ENCODE peak calls at places on chromosomes 12 and 14, in seven cellular contexts. W is kidney epithelial cell, F is pancreas, S is endodermal cell, G is body of pancreas, Z is Caco-2, A is gastrocnemius medialis. M is an unnamed sample.

GRCh38 chr14:91519239-91520036 is 9.3 kb upstream of the PPP4R3A start:
- DNase-seq in F (no peak), W (no peak), Z (no peak), G (no peak), A (no peak), S (no peak), M (no peak)

GRCh38 chr12:30754383-30754749 is 385 bp downstream of the CAPRIN2 start:
- DNase-seq in G (no peak), F (no peak), S (no peak), W (no peak), A (peak; percentile 8), Z (no peak), M (no peak)

GRCh38 chr12:107783406-107784376 is 9.2 kb downstream of the ASCL4 start:
- DNase-seq in A (no peak), W (no peak), G (no peak), S (no peak), Z (no peak), F (no peak), M (no peak)

GRCh38 chr12:66915312-66915904 is 236.5 kb upstream of the GRIP1 start:
- DNase-seq in W (no peak), Z (no peak), A (no peak), G (no peak), S (no peak), F (no peak), M (no peak)

GRCh38 chr12:25184132-25184531 is 10.8 kb downstream of the DNAI7 start:
- DNase-seq in A (no peak), Z (no peak), F (no peak), G (no peak), S (no peak), W (no peak), M (no peak)

GRCh38 chr12:75933136-75933535 is 98.4 kb downstream of the PHLDA1 start:
- DNase-seq in W (peak; percentile 82), Z (no peak), S (no peak), F (no peak), G (no peak), A (no peak), M (no peak)

GRCh38 chr12:95168746-95169145 is 48.5 kb downstream of the FGD6 start:
- DNase-seq in G (no peak), S (no peak), W (no peak), F (no peak), A (no peak), Z (no peak), M (no peak)

GRCh38 chr14:55103005-55103640 is 25.9 kb upstream of the LGALS3 start:
- DNase-seq in W (peak; percentile 89), Z (peak; percentile 96), F (peak; percentile 38), S (peak; percentile 93), G (peak; percentile 82), A (peak; percentile 67), M (peak; percentile 39)

GRCh38 chr12:25126086-25126485 is 68.9 kb downstream of the DNAI7 start:
- DNase-seq in Z (peak; percentile 34), F (no peak), S (no peak), W (no peak), A (no peak), G (no peak), M (no peak)

GRCh38 chr14:28321475-28322244 is 444.9 kb upstream of the FOXG1 start:
- DNase-seq in Z (peak; percentile 10), W (no peak), G (no peak), A (no peak), S (no peak), F (no peak), M (no peak)

GRCh38 chr12:2934371-2934770 is 24.8 kb upstream of the TEAD4 start:
- DNase-seq in S (no peak), Z (no peak), G (no peak), F (no peak), A (no peak), W (no peak), M (no peak)
- H3K36me3 ChIP-seq in S (peaks cover 71% of the 10 kb centered on the region), Z (peaks cover 2% of the 10 kb centered on the region), G (no peaks in the 10 kb centered on the region), F (peaks cover 8% of the 10 kb centered on the region), A (peaks cover 3% of the 10 kb centered on the region), W (peaks cover 1% of the 10 kb centered on the region), M (peaks cover 76% of the 10 kb centered on the region)

GRCh38 chr12:121344506-121344905 is 7.7 kb downstream of the ANAPC5 start:
- DNase-seq in A (no peak), Z (no peak), W (no peak), S (no peak), G (no peak), F (no peak), M (no peak)

GRCh38 chr12:121346747-121347146 is 5.5 kb downstream of the ANAPC5 start:
- DNase-seq in G (no peak), Z (no peak), S (no peak), W (no peak), F (no peak), A (no peak), M (no peak)

GRCh38 chr12:121345151-121345810 is 6.9 kb downstream of the ANAPC5 start:
- DNase-seq in G (no peak), F (no peak), A (no peak), W (no peak), S (no peak), Z (no peak), M (no peak)
- H3K36me3 ChIP-seq in G (no peaks in the 10 kb centered on the region), F (no peaks in the 10 kb centered on the region), A (no peaks in the 10 kb centered on the region), W (peaks cover 1% of the 10 kb centered on the region), S (peaks cover 70% of the 10 kb centered on the region), Z (no peaks in the 10 kb centered on the region), M (peaks cover 81% of the 10 kb centered on the region)

DNA sequence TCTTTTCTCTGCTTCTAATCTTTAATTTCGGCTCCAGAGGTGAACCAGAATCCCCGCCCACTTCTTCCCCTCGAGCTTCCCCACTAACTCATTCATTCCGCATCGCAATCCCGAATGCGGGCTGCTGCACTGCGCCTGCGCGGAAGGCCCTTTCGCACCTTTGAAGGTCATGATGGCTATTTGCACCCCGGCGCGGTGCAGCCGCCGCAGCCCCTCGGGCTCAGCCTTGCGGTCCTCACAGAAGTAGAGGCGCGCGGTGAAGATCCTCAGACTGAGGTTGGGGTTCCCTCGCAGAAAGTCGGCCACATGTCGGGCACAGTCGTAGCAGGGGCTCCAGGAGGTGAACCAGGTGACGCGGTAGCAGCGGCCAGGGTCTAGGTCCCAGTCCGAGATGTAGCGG is 7.6 kb downstream of the AICDA start:
- DNase-seq in Z (no peak), A (no peak), G (no peak), S (peak; percentile 45), F (no peak), W (no peak), M (no peak)
- H3K36me3 ChIP-seq in Z (no peaks in the 10 kb centered on the region), A (no peaks in the 10 kb centered on the region), G (no peaks in the 10 kb centered on the region), S (no peaks in the 10 kb centered on the region), F (no peaks in the 10 kb centered on the region), W (no peaks in the 10 kb centered on the region), M (no peaks in the 10 kb centered on the region)

DNA sequence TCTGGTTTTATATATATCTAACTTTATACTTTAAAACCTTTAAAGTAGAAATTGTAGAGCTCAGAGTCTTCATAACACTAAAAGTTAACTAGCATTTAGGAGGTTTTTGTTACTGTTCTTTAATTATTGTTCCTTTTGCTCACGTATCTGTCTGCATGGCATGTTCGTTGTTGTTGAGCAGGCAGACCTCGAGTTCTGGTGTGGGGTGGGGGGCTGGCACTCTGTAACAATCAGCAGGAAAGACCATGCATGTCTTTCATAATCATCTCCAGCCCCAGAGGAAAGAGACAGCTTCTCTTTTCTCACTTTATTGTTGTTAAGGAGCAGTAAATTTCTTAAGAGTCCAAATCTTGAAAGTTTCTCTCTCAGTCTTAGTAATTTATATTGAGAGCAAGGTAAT is 30.5 kb downstream of the CKB start:
- DNase-seq in Z (no peak), A (no peak), S (no peak), W (no peak), G (no peak), F (no peak), M (no peak)
- H3K36me3 ChIP-seq in Z (no peaks in the 10 kb centered on the region), A (no peaks in the 10 kb centered on the region), S (peaks cover 69% of the 10 kb centered on the region), W (peaks cover 3% of the 10 kb centered on the region), G (no peaks in the 10 kb centered on the region), F (peaks cover 6% of the 10 kb centered on the region), M (peaks cover 56% of the 10 kb centered on the region)

DNA sequence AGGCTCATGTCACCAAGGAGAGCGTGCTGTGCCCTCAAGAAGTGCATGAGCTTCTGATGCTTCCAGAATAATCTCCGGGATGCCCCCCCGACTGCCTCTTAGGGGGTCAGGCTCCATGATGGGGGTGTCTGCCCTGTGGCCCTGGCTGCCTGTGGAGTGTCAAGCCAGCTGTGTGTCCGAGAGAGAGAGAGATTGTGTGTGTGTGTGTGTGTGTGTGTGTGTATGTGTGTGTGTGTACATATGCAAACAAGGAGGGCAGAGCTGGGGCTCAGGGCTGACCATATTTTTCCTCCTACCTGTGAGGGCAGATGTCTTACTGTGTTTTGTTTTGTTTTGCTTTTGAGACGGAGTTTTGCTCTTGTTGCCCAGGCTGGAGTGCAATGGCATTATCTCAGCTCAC is 5.6 kb upstream of the ALDH2 start:
- DNase-seq in F (no peak), S (no peak), A (no peak), Z (no peak), W (no peak), G (no peak), M (no peak)
- H3K36me3 ChIP-seq in F (no peaks in the 10 kb centered on the region), S (no peaks in the 10 kb centered on the region), A (no peaks in the 10 kb centered on the region), Z (no peaks in the 10 kb centered on the region), W (no peaks in the 10 kb centered on the region), G (no peaks in the 10 kb centered on the region), M (peaks cover 18% of the 10 kb centered on the region)